ENCODE peak calls at places on chromosomes 2 and 18, in five cellular contexts. R is CD4-positive, alpha-beta memory T cell; L is adrenal gland; Z is K562; W is tibial nerve. J is an unnamed sample. For H3K27me3, the result is how much of the 10 kb centered on the place peaks cover.

GRCh38 chr2:166278856-166279255 is 96.9 kb downstream of the SCN9A start:
- DNase-seq in W (no peak), L (no peak), Z (no peak), R (no peak), J (no peak)

GRCh38 chr2:180553094-180553715 is 427.2 kb upstream of the UBE2E3 start:
- DNase-seq in W (no peak), R (no peak), L (no peak), Z (no peak), J (no peak)

GRCh38 chr2:37985333-37985732 is 60.2 kb downstream of the RMDN2 start:
- DNase-seq in R (no peak), W (no peak), L (no peak), Z (no peak), J (no peak)

GRCh38 chr2:64463784-64464183 is 9.8 kb downstream of the LGALSL start:
- DNase-seq in L (peak), W (no peak), Z (no peak), R (no peak), J (no peak)

GRCh38 chr2:101205521-101205998 is 47.1 kb upstream of the CNOT11 start:
- DNase-seq in Z (no peak), W (peak), L (peak), R (peak), J (peak)

GRCh38 chr2:1929962-1930361 is 185.6 kb upstream of the PXDN start:
- DNase-seq in Z (no peak), R (no peak), L (no peak), W (no peak), J (no peak)

GRCh38 chr2:58906151-58906645 is 665.1 kb upstream of the FANCL start:
- DNase-seq in W (no peak), L (no peak), Z (no peak), R (no peak), J (no peak)

GRCh38 chr18:8232791-8233190 is 376.4 kb upstream of the RAB12 start:
- DNase-seq in L (no peak), R (no peak), Z (no peak), W (no peak), J (no peak)

GRCh38 chr18:33817096-33817495 is 239.1 kb downstream of the ASXL3 start:
- DNase-seq in L (no peak), R (no peak), W (no peak), Z (no peak), J (no peak)

GRCh38 chr2:71736986-71737385 is 283.6 kb downstream of the DYSF start:
- DNase-seq in Z (no peak), W (no peak), R (no peak), L (no peak), J (no peak)

GRCh38 chr2:17195016-17195415 is 323.2 kb downstream of the RAD51AP2 start:
- DNase-seq in R (no peak), Z (no peak), L (no peak), W (no peak), J (no peak)

GRCh38 chr2:26344581-26345283 is 1.2 kb upstream of the SELENOI start:
- DNase-seq in L (peak), Z (no peak), W (no peak), R (no peak), J (peak)

GRCh38 chr18:55763298-55763697 is 175.3 kb upstream of the TCF4 start:
- DNase-seq in L (no peak), W (no peak), Z (no peak), R (no peak), J (no peak)

GRCh38 chr2:127719301-127720218 is 18.3 kb downstream of the SFT2D3 start:
- DNase-seq in L (no peak), R (no peak), Z (no peak), W (no peak), J (no peak)

GRCh38 chr2:20199381-20200270 is 25.3 kb downstream of the SDC1 start:
- DNase-seq in W (no peak), L (no peak), R (no peak), Z (no peak), J (no peak)

GRCh38 chr2:233817305-233817980 is 36.9 kb downstream of the HJURP start:
- DNase-seq in L (no peak), W (no peak), Z (no peak), R (no peak), J (peak)

GRCh38 chr18:9106094-9106493 is 3.6 kb downstream of the NDUFV2 start:
- DNase-seq in R (no peak), W (no peak), Z (no peak), L (no peak), J (no peak)

GRCh38 chr2:75844651-75845050 is 133.9 kb upstream of the GCFC2 start:
- DNase-seq in Z (no peak), W (no peak), L (no peak), R (no peak), J (no peak)

GRCh38 chr18:13366977-13367892 is 148.7 kb downstream of the LDLRAD4 start:
- DNase-seq in R (no peak), L (no peak), Z (no peak), W (no peak), J (no peak)

GRCh38 chr18:13368080-13368813 is 149.7 kb downstream of the LDLRAD4 start:
- DNase-seq in Z (no peak), L (no peak), R (no peak), W (no peak), J (no peak)

GRCh38 chr18:13366131-13366530 is 147.6 kb downstream of the LDLRAD4 start:
- DNase-seq in L (no peak), W (no peak), Z (no peak), R (no peak), J (no peak)

GRCh38 chr18:13364721-13365205 is 146.2 kb downstream of the LDLRAD4 start:
- DNase-seq in R (no peak), Z (no peak), L (no peak), W (no peak), J (no peak)

DNA sequence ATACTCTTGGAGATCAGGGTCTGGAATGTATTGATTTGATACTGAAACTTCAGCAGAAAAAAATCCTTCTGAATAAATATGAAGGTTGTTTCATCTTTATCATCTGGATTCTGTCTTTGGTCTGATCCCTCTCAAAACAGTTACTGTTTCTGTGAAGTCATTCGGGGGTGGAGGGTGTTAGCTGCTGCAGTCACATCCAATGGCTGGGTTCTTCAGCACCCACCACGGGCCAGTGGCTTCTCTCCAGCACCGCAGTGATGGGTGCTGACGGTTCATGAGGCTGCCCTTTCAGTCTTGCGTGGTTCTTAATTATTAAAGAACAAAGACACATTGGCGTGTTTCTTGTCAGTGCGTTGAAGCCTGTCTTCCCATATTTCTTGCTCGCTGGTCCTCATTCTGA is 148.0 kb downstream of the LDLRAD4 start:
- DNase-seq in Z (no peak), W (no peak), R (no peak), L (no peak), J (no peak)
- H3K27me3 ChIP-seq in Z (under half), W (under half), R (under half), L (under half), J (under half)

GRCh38 chr2:181792906-181793305 is 98.6 kb upstream of the ITPRID2 start:
- DNase-seq in W (no peak), R (no peak), Z (no peak), L (no peak), J (no peak)

GRCh38 chr2:181788883-181789555 is 102.5 kb upstream of the ITPRID2 start:
- DNase-seq in W (no peak), R (no peak), L (no peak), Z (no peak), J (no peak)

GRCh38 chr2:181787310-181788048 is 104.1 kb upstream of the ITPRID2 start:
- DNase-seq in L (no peak), R (no peak), W (no peak), Z (no peak), J (no peak)

GRCh38 chr2:181790716-181791649 is 100.5 kb upstream of the ITPRID2 start:
- DNase-seq in R (no peak), L (no peak), W (no peak), Z (no peak), J (no peak)

DNA sequence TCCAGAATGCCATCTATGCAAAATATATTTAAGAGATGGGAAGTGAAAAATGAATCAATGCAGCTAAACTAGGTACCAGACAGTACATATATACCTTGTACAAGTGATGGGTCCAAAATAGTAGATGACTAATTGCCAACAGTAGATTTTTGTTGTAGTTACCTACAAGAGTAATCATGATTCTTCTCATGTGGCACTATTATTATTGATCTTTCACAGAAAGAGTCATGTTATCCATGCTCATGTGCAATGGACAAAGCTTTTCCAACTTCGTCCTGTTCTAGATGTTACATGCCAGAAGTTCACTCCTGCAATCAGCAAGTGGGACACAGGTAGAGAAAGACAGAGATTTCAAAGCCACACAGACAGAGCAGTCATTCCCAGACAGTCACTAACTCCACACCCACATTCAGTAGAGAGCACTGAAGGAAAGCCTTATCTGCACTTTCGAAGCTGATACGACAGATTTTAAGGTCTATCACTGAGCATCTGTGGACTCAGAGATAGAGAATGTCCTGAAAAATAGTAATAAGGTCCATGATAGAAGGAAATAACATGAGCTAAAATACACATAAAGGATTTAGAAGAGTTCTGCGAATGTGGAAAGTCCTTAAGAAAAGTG is 101.6 kb upstream of the ITPRID2 start:
- DNase-seq in R (no peak), W (no peak), L (no peak), Z (no peak), J (no peak)
- H3K27ac ChIP-seq in R (no peak), W (no peak), L (no peak), Z (no peak), J (no peak)

DNA sequence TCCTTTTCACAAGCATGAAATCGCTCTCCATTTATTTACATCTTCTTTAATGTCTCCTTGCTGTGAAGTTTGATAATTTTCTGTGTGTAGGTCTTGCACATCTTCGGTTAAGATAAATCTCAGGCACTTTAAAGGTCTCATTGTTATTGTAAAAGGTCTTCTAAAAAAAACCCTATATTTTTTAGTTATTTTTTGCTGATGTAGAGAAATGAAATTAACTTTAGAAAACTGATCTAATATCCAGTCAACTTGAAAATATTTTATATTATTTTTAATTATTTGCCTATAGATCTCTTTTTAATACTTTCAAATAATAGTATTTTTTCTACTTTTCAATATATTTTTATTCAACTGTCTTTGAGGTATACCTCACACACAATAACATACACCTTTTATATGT is 169.4 kb downstream of the INSIG2 start:
- DNase-seq in Z (no peak), L (no peak), R (no peak), W (no peak), J (no peak)
- H3K4me3 ChIP-seq in Z (no peak), L (no peak), R (no peak), W (no peak), J (no peak)

DNA sequence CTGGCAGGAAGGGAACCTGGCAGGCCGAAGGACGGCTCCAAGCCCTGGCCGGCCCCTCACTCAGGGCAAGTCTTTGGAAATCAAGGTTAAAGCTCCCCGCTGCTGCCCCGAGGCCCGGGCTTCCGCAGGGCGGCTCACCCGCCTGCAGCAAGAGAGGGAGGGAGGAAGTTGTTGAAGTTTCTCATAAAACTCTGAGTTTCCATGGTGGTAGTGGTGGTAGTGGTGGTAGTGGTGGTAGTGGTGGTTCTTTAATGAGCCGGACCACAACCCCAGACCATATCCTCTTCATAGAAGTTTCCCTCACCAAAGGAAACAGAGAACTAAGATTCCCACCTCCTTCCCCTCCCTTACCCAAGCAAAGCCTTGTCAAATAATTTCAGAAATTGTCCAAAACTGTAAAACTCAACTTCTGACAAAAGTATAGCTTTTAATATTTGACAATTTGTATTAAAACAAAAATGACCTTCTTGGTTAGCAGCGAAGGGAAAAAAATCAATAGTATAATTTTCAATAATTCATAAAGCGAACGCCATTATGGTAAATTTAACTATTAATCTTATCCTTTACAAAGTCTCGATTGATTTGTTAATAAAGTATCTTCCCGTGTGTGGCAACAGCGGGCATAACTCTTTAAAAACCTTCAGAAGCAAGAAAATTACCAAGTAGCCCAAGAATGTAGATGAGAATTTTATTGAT is 1.5 kb upstream of the HOXD10 start:
- DNase-seq in L (no peak), R (no peak), W (no peak), Z (no peak), J (no peak)
- H3K27me3 ChIP-seq in L (half or more), R (half or more), W (under half), Z (half or more), J (half or more)

GRCh38 chr2:152420923-152421322 is 85.9 kb downstream of the FMNL2 start:
- DNase-seq in W (no peak), L (no peak), R (no peak), Z (no peak), J (no peak)
- H3K27ac ChIP-seq in W (peak), L (no peak), R (no peak), Z (no peak), J (no peak)

DNA sequence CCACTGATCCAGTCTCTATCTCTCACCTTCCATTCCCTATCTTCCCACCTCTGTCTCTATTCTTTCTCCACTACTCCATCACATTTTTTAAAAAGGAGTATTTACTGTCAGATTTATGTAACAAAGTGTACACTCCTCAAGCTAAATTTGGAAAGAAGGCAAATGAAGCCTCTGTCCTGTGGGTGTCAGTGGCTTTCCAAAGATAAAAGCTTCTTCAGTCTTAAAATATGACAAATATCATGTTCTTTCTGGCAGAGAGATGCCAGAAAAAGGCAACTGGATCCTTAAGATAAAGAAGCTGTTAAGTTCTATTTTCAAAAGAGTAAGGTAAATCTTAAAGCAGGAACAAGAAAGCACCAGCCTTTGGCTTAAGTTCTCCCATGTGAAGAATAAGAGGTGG is 7.1 kb downstream of the DUSP11 start:
- DNase-seq in L (no peak), Z (no peak), W (no peak), R (no peak), J (no peak)
- H3K4me3 ChIP-seq in L (no peak), Z (no peak), W (no peak), R (no peak), J (no peak)

DNA sequence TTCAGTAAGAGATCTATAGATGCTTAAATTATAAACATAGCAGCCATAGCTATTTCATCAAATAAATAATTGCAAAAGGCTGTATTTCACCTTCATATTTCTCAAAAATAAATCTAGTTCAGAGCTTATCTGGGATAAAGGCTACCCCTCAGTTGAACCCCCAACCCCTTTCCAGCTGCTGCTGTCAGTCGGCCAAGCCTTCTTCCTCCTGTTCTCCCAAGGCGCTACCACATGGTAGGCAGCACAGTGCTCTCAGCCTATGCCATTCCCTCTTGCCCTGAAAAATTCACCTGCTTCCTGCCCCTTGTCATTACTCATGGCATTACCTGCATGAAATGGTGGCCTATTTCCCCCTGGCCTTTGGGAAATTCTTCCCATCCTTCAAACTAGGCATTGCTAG is 136.5 kb downstream of the NYAP2 start:
- DNase-seq in L (no peak), Z (no peak), W (no peak), R (no peak), J (no peak)
- H3K27me3 ChIP-seq in L (under half), Z (under half), W (under half), R (under half), J (under half)

GRCh38 chr2:150075831-150076230 is 411.6 kb downstream of the RND3 start:
- DNase-seq in W (no peak), L (no peak), Z (no peak), R (no peak), J (no peak)
- H3K27ac ChIP-seq in W (no peak), L (no peak), Z (no peak), R (no peak), J (no peak)

GRCh38 chr2:219542931-219543595 is 546 bp downstream of the CHPF start:
- DNase-seq in R (no peak), L (peak), Z (peak), W (no peak), J (peak)
- H3K4me3 ChIP-seq in R (peak), L (peak), Z (peak), W (peak), J (peak)

DNA sequence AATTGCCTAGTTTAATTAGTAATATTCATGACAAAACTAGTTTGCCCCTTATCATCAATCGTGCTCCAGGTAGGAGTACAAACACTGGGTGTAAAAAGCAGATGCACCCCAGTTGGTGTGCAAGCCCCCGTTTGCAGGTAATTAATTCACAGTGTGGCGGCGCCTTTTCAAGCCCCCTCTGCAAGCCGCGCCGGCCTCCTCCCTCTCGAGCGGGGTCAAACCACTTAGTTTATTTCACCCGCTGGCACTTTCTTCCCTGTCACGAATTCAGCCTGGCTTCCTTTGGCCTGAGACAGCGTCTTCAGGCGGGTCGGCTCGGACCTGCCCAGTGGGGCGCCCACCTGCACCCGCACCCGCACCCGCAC is 64.7 kb upstream of the MAPRE2 start:
- DNase-seq in L (no peak), R (no peak), W (no peak), Z (no peak), J (no peak)
- H3K27me3 ChIP-seq in L (under half), R (under half), W (under half), Z (under half), J (under half)